ENCODE peak calls at places on chromosomes 12 and 14, in four cellular contexts. N is HEK293T; S is SW480; I is CD8-positive, alpha-beta T cell. E is an unnamed sample.

GRCh38 chr14:105072381-105072861 is 7.2 kb upstream of the GPR132 start:
- DNase-seq in N (no peak), S (no peak), I (no peak), E (no peak)

GRCh38 chr12:19761465-19761864 is 322.2 kb downstream of the AEBP2 start:
- DNase-seq in N (no peak), S (no peak), I (no peak), E (no peak)

GRCh38 chr12:114762490-114763110 is 78.6 kb upstream of the TBX3 start:
- DNase-seq in N (no peak), S (no peak), I (no peak), E (no peak)

GRCh38 chr14:104794099-104794498 is 1.4 kb downstream of the AKT1 start:
- DNase-seq in N (peak), S (no peak), I (no peak), E (peak)

GRCh38 chr14:55170526-55170925 is 20.9 kb downstream of the DLGAP5 start:
- DNase-seq in N (no peak), S (no peak), I (no peak), E (no peak)

GRCh38 chr14:91554535-91555332 is 44.6 kb upstream of the PPP4R3A start:
- DNase-seq in N (no peak), S (peak), I (no peak), E (no peak)

GRCh38 chr12:101116911-101117310 is 93.1 kb downstream of the SLC5A8 start:
- DNase-seq in N (no peak), S (no peak), I (no peak), E (no peak)

GRCh38 chr12:27973487-27973890 is 956 bp upstream of the PTHLH start:
- DNase-seq in N (no peak), S (no peak), I (no peak), E (no peak)

GRCh38 chr14:102891111-102891510 is 31.4 kb upstream of the AMN start:
- DNase-seq in N (no peak), S (no peak), I (no peak), E (no peak)